ENCODE peak calls at places on chromosomes 5 and 9, in six cellular contexts. G, A, Z, I, T and N are unnamed samples.

GRCh38 chr9:127923771-127924170 is 6.8 kb downstream of the PIP5KL1 start:
- DNase-seq in T (no peak), A (peak), I (no peak), G (peak), Z (no peak), N (no peak)

GRCh38 chr9:33290994-33291397 is 680 bp downstream of the NFX1 start:
- DNase-seq in Z (no peak), I (no peak), G (no peak), T (no peak), A (peak), N (no peak)

GRCh38 chr9:3963266-3964019 is 336.4 kb downstream of the GLIS3 start:
- DNase-seq in Z (no peak), I (no peak), A (peak), T (no peak), G (peak), N (no peak)

GRCh38 chr9:126704157-126704941 is 90.6 kb downstream of the LMX1B start:
- DNase-seq in Z (no peak), A (peak), I (no peak), G (peak), T (no peak), N (no peak)

GRCh38 chr5:6243706-6244105 is 134.6 kb downstream of the MED10 start:
- DNase-seq in A (no peak), G (no peak), Z (no peak), I (no peak), T (no peak), N (no peak)

GRCh38 chr5:75167345-75167744 is 69.3 kb downstream of the ANKRD31 start:
- DNase-seq in G (peak), A (no peak), I (no peak), Z (no peak), T (no peak), N (no peak)

GRCh38 chr5:41925555-41925946 is 470 bp downstream of the FBXO4 start:
- DNase-seq in G (peak), I (peak), T (no peak), Z (no peak), A (peak), N (no peak)

GRCh38 chr5:106368021-106368420 is 1302.7 kb downstream of the EFNA5 start:
- DNase-seq in Z (no peak), I (no peak), G (no peak), T (no peak), A (no peak), N (no peak)

GRCh38 chr5:40904205-40904993 is 4.9 kb upstream of the C7 start:
- DNase-seq in T (peak), Z (peak), I (no peak), A (peak), G (peak), N (no peak)

GRCh38 chr5:93164690-93165089 is 416.3 kb downstream of the NR2F1-AS1 start:
- DNase-seq in Z (no peak), I (no peak), T (no peak), A (peak), G (peak), N (no peak)

GRCh38 chr9:13364271-13364670 is 84.8 kb upstream of the MPDZ start:
- DNase-seq in G (no peak), I (no peak), T (no peak), Z (no peak), A (peak), N (no peak)

GRCh38 chr9:91825422-91825821 is 124.6 kb downstream of the ROR2 start:
- DNase-seq in A (no peak), Z (no peak), T (no peak), G (peak), I (no peak), N (no peak)

GRCh38 chr9:37650873-37651768 is at the start of gene FRMPD1:
- DNase-seq in I (peak), G (peak), A (peak), Z (no peak), T (peak), N (no peak)

GRCh38 chr9:70003786-70004185 is 39.9 kb upstream of the MAMDC2 start:
- DNase-seq in G (no peak), I (no peak), T (no peak), Z (no peak), A (peak), N (no peak)

GRCh38 chr9:132244582-132245455 is 83.0 kb downstream of the NTNG2 start:
- DNase-seq in Z (no peak), I (no peak), G (no peak), A (no peak), T (no peak), N (no peak)

GRCh38 chr9:113568481-113569321 is 105.2 kb downstream of the RGS3 start:
- DNase-seq in Z (no peak), G (no peak), A (no peak), T (no peak), I (no peak), N (no peak)

GRCh38 chr9:35172878-35173277 is 11.1 kb downstream of the UNC13B start:
- DNase-seq in A (no peak), Z (no peak), I (no peak), G (no peak), T (no peak), N (no peak)

GRCh38 chr5:40619406-40619805 is 60.3 kb upstream of the PTGER4 start:
- DNase-seq in T (no peak), G (peak), I (no peak), A (peak), Z (no peak), N (no peak)

GRCh38 chr5:73812457-73812856 is 186.5 kb downstream of the ARHGEF28 start:
- DNase-seq in I (no peak), Z (no peak), T (no peak), G (no peak), A (peak), N (no peak)

GRCh38 chr5:125384071-125384470 is 637.6 kb upstream of the ZNF608 start:
- DNase-seq in I (no peak), T (no peak), A (no peak), G (no peak), Z (no peak), N (no peak)

GRCh38 chr9:18580146-18580545 is 106.2 kb downstream of the ADAMTSL1 start:
- DNase-seq in Z (no peak), G (no peak), I (no peak), T (no peak), A (peak), N (no peak)

GRCh38 chr5:174301848-174302625 is 256.5 kb downstream of the NSG2 start:
- DNase-seq in G (no peak), T (no peak), I (no peak), A (no peak), Z (no peak), N (no peak)

GRCh38 chr9:134175291-134175807 is 11.0 kb upstream of the RNU6ATAC start:
- DNase-seq in A (no peak), I (no peak), G (no peak), Z (no peak), T (no peak), N (no peak)

GRCh38 chr9:126442636-126443035 is 116.0 kb downstream of the MVB12B start:
- DNase-seq in T (no peak), G (no peak), Z (no peak), A (no peak), I (no peak), N (no peak)